ENCODE peak calls at places on chromosomes 13 and 19, in four cellular contexts. X, H, N and F are unnamed samples.

GRCh38 chr13:21322988-21323387 is 136.1 kb downstream of the ZDHHC20 start:
- DNase-seq in N (no peak), X (no peak), H (no peak), F (no peak)

GRCh38 chr19:35533822-35534521 is 716 bp downstream of the GAPDHS start:
- DNase-seq in X (no peak), H (no peak), N (peak), F (no peak)

GRCh38 chr19:57192064-57192395 is 730 bp downstream of the ZNF264 start:
- DNase-seq in N (no peak), H (no peak), X (peak), F (no peak)

GRCh38 chr13:20728579-20729300 is 25.2 kb downstream of the IL17D start:
- DNase-seq in X (no peak), H (no peak), N (no peak), F (no peak)

GRCh38 chr13:100589178-100589725 is 663 bp upstream of the GGACT start:
- DNase-seq in N (no peak), H (no peak), X (no peak), F (no peak)

GRCh38 chr19:40363128-40363527 is 14.6 kb downstream of the PLD3 start:
- DNase-seq in N (no peak), X (no peak), H (no peak), F (no peak)

GRCh38 chr13:73061478-73062275 is 2.9 kb downstream of the KLF5 start:
- DNase-seq in N (no peak), X (no peak), H (no peak), F (no peak)

GRCh38 chr13:99307247-99307646 is at the start of gene GPR183:
- DNase-seq in N (no peak), X (no peak), H (no peak), F (no peak)

GRCh38 chr19:33473644-33474305 is 47.8 kb downstream of the PEPD start:
- DNase-seq in N (no peak), X (no peak), H (no peak), F (no peak)

GRCh38 chr19:29810504-29810871 is 1.3 kb upstream of the CCNE1 start:
- DNase-seq in X (no peak), N (no peak), H (peak), F (no peak)

GRCh38 chr13:45737571-45738002 is 35.5 kb downstream of the CBY2 start:
- DNase-seq in N (no peak), X (no peak), H (peak), F (no peak)

GRCh38 chr13:49063526-49063925 is 87.8 kb downstream of the FNDC3A start:
- DNase-seq in X (no peak), H (no peak), N (no peak), F (no peak)

GRCh38 chr13:98664047-98664446 is 87.1 kb upstream of the STK24 start:
- DNase-seq in X (no peak), H (no peak), N (no peak), F (no peak)

GRCh38 chr19:12736854-12737665 is at the start of gene GET3:
- DNase-seq in N (peak), H (peak), X (peak), F (peak)

GRCh38 chr19:58558066-58558622 is at the start of gene UBE2M:
- DNase-seq in N (no peak), X (no peak), H (peak), F (no peak)

GRCh38 chr19:58560007-58560887 is 1.8 kb upstream of the UBE2M start:
- DNase-seq in X (no peak), H (no peak), N (no peak), F (no peak)

GRCh38 chr19:58560921-58561320 is 2.5 kb upstream of the UBE2M start:
- DNase-seq in H (no peak), X (no peak), N (no peak), F (no peak)

GRCh38 chr19:58558623-58559274 is 338 bp upstream of the UBE2M start:
- DNase-seq in H (peak), N (peak), X (peak), F (peak)

DNA sequence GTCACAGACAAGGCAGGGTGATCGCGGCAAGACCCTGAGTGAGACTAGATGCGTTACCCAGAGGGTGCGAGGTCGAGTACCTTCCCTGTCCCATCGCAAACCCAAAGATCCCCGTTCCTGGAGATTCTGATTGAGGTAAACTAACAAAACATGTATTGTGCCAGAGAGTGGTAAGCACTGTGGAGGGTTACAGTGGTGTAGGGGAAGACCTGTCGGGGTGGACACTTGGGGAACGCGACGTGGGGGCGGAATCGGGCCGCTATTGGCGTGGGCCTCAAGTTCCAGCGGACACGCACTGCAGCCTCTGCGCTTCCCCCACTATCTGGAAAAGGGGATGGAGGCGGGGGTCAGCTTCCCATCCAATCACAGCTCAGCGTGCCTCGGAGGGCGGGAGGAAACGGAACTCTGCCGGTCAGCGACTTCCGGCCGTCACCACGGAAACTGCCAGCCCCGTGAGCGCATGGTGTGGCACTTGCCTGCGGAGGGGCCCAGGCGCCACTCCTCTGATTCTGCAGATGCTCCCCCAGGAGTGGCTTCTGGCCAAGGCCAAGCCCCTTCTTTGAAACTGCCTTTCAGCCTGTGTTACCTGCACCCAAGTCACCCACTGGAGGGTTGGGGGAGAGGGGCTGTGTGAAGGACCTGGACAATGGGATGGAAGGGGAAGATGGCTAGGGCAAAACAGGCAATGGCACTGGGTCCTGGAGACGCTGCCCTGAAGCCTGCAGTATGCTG is 1.0 kb upstream of the UBE2M start:
- DNase-seq in X (peak), H (peak), N (peak), F (peak)
- TF ChIP-seq NFIC in X (no peak), H (peak), N (peak), F (no peak)

GRCh38 chr19:18291590-18292459 is 10.4 kb upstream of the JUND start:
- DNase-seq in H (peak), N (peak), X (peak), F (no peak)

GRCh38 chr19:18289471-18290066 is 8.1 kb upstream of the JUND start:
- DNase-seq in N (no peak), H (no peak), X (no peak), F (no peak)

GRCh38 chr19:18290250-18291018 is 9.0 kb upstream of the JUND start:
- DNase-seq in N (no peak), H (peak), X (no peak), F (peak)

GRCh38 chr19:18292460-18292809 is 11.0 kb upstream of the JUND start:
- DNase-seq in X (no peak), H (no peak), N (no peak), F (no peak)

DNA sequence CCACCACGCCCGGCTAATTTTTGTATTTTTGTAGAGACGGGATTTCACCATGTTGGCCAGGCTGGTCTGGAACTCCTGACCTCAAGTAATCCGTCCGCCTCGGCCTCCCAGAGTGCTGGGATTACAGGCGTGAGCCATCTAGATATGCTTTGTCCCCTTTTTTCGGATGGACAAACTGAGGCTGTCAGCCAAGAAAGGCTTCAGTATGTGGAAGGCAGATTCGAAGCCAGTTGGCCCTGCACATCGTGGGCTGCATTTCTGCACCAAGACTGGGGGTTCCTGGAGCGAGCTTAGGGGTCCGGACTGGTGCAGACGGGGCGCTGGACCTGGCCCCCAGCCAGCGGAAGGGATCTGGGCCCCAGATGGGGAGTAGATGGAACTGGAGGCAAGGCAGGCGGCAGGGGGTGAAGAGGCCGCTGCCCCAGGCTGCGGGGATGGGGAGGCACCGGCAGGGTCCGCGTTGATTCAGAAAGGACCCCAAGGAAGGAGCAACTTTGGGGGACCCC is 9.7 kb upstream of the JUND start:
- DNase-seq in H (no peak), X (peak), N (no peak), F (no peak)
- TF ChIP-seq FOXM1 in H (no peak), X (no peak), N (no peak), F (no peak)

DNA sequence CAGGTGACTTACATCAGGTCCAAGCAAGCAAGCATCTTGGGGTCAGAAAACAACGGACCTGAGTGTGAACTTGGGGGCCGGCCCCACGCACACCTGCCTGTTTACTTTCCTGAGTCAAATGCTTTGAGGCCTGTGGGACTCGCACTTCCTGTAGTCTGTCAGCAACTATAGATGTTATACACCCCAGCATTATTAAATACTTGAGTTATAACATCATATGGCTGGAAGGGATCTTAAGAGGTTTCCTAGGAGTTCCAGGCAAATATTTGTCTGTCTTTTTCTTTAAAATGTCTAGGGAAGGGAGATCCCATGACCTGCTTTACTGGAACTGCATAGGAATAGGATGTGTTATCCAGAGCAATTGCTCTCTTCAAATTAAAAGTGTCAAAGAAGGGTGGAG is 280.6 kb downstream of the SHISA2 start:
- DNase-seq in H (no peak), X (no peak), N (no peak), F (no peak)
- TF ChIP-seq NFIC in H (no peak), X (no peak), N (no peak), F (no peak)

GRCh38 chr13:113565526-113566226 is 18.9 kb upstream of the TFDP1 start:
- DNase-seq in H (no peak), X (no peak), N (no peak), F (no peak)

GRCh38 chr13:113562866-113563265 is 21.7 kb upstream of the TFDP1 start:
- DNase-seq in H (no peak), N (no peak), X (no peak), F (no peak)

GRCh38 chr13:113567681-113568080 is 16.9 kb upstream of the TFDP1 start:
- DNase-seq in N (no peak), X (no peak), H (no peak), F (no peak)

GRCh38 chr13:113564331-113565023 is 20.1 kb upstream of the TFDP1 start:
- DNase-seq in N (no peak), H (no peak), X (no peak), F (no peak)

DNA sequence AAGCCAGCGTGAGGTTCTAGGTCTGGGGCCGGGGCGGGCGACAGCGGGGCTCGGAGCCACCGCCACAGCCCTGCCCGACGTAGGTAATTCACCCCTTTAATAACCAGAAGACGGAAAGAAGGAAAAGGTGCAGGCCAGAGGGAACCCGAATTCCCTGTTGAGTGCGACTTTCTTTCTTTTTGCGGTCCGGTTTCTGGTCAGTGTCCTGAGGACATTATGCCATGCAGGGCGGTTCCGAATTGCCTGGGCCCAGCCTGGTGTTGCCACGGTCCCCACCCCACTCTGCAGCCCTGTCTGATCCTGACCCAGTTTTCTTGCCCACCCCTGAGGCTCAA is 18.4 kb upstream of the TFDP1 start:
- DNase-seq in X (no peak), H (no peak), N (no peak), F (no peak)
- TF ChIP-seq FOXM1 in X (no peak), H (no peak), N (no peak), F (no peak)

GRCh38 chr13:27374650-27375049 is 49.8 kb upstream of the GTF3A start:
- DNase-seq in H (peak), X (peak), N (peak), F (no peak)

GRCh38 chr13:27371932-27372331 is 52.5 kb upstream of the GTF3A start:
- DNase-seq in X (no peak), H (no peak), N (no peak), F (no peak)

GRCh38 chr13:27374126-27374613 is 50.2 kb upstream of the GTF3A start:
- DNase-seq in N (no peak), H (no peak), X (no peak), F (no peak)

GRCh38 chr13:27370305-27370853 is 54.0 kb upstream of the GTF3A start:
- DNase-seq in X (no peak), H (no peak), N (no peak), F (no peak)

GRCh38 chr13:27372896-27373295 is 51.5 kb upstream of the GTF3A start:
- DNase-seq in N (peak), H (no peak), X (no peak), F (no peak)
- TF ChIP-seq NFIC in N (no peak), H (no peak), X (no peak), F (no peak)

GRCh38 chr19:2261438-2262172 is 5.4 kb upstream of the JSRP1 start:
- DNase-seq in N (no peak), X (peak), H (no peak), F (no peak)
- TF ChIP-seq FOXM1 in N (no peak), X (no peak), H (no peak), F (no peak)

GRCh38 chr13:42777476-42777875 is 3.9 kb upstream of the FAM216B start:
- DNase-seq in N (no peak), X (no peak), H (no peak), F (no peak)
- TF ChIP-seq NFIC in N (no peak), X (no peak), H (no peak), F (no peak)

DNA sequence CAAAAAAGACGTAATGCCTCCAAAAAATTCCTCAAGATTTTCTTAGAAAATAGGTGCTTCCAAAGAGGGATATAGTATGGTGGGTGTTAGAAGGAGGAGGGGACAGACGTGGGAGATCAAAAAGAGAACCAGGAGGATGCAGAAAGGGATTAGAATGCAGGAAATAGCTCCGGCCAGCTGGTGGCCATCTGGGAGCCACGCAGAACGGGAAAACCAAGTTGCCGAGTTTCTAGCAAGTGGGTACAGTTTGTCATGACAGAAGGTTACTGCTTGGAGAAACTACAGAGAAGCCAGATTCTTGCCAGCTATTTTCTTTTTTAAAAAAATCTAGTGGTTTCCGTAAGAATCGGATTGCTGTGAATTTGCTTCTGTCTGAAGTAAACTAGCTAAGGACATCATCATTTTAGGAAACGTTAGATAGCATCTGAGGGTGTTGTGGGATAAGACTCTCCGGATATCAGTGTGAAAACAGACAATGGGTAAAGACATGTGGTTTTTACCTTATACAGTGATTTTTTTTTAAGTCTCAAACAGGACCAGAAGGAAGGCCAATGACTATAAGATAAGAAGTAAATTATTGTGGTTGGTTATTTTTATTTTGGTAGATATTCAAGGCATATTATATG is 104.9 kb downstream of the HSPH1 start:
- DNase-seq in H (no peak), N (no peak), X (peak), F (no peak)
- TF ChIP-seq FOXM1 in H (no peak), N (no peak), X (no peak), F (no peak)

GRCh38 chr19:48624791-48625723 is 5.8 kb downstream of the SPHK2 start:
- DNase-seq in H (no peak), X (no peak), N (no peak), F (no peak)
- TF ChIP-seq NFIC in H (no peak), X (no peak), N (no peak), F (no peak)

GRCh38 chr13:50414640-50415039 is 399.4 kb downstream of the KCNRG start:
- DNase-seq in X (no peak), N (no peak), H (no peak), F (no peak)

GRCh38 chr13:50412046-50412617 is 396.9 kb downstream of the KCNRG start:
- DNase-seq in X (no peak), N (no peak), H (no peak), F (no peak)

GRCh38 chr13:50409186-50409585 is 393.9 kb downstream of the KCNRG start:
- DNase-seq in H (no peak), X (no peak), N (no peak), F (no peak)

GRCh38 chr13:50408068-50408467 is 392.8 kb downstream of the KCNRG start:
- DNase-seq in H (no peak), X (no peak), N (no peak), F (no peak)

GRCh38 chr13:50410921-50411712 is 395.9 kb downstream of the KCNRG start:
- DNase-seq in N (peak), H (peak), X (no peak), F (no peak)
- TF ChIP-seq FOXM1 in N (no peak), H (no peak), X (no peak), F (no peak)